ENCODE peak calls at places on chromosome 1, in eight cellular contexts. G is heart left ventricle; R is fibroblast of the aortic adventitia; L is fibroblast of mammary gland; F is breast epithelium; J is esophagus squamous epithelium; O is left ventricle myocardium inferior; V is effector memory CD4-positive, alpha-beta T cell. H is an unnamed sample.

GRCh38 chr1:87051965-87052364 is 137.5 kb downstream of the HS2ST1 start:
- DNase-seq in G (no peak), R (no peak), L (no peak), F (no peak), J (no peak), O (no peak), V (no peak), H (no peak)

GRCh38 chr1:18646091-18646775 is 15.6 kb downstream of the PAX7 start:
- DNase-seq in G (no peak), R (no peak), L (no peak), F (no peak), J (no peak), O (no peak), V (no peak), H (no peak)

GRCh38 chr1:156491151-156491949 is 9.2 kb downstream of the MEF2D start:
- DNase-seq in G (no peak), R (no peak), L (no peak), F (no peak), J (no peak), O (no peak), V (no peak), H (no peak)

GRCh38 chr1:82979593-82980230 is 1019.2 kb downstream of the TTLL7 start:
- DNase-seq in G (no peak), R (no peak), L (no peak), F (no peak), J (no peak), O (no peak), V (no peak), H (no peak)

GRCh38 chr1:38003261-38004250 is 1.8 kb downstream of the FHL3 start:
- DNase-seq in G (no peak), R (peak), L (peak), F (no peak), J (no peak), O (no peak), V (no peak), H (peak)

GRCh38 chr1:32406629-32407111 is 12.4 kb upstream of the BSDC1 start:
- DNase-seq in G (no peak), R (no peak), L (no peak), F (no peak), J (no peak), O (no peak), V (no peak), H (no peak)

GRCh38 chr1:19754482-19754881 is 45.2 kb downstream of the TMCO4 start:
- DNase-seq in G (no peak), R (no peak), L (no peak), F (no peak), J (no peak), O (no peak), V (no peak), H (peak)

GRCh38 chr1:36988741-36989193 is 45.5 kb downstream of the GRIK3 start:
- DNase-seq in G (no peak), R (no peak), L (no peak), F (no peak), J (no peak), O (no peak), V (no peak), H (no peak)

GRCh38 chr1:15684042-15684461 is at the start of gene PLEKHM2:
- DNase-seq in G (peak), R (peak), L (peak), F (no peak), J (no peak), O (peak), V (peak), H (peak)

GRCh38 chr1:50976111-50976889 is 6.3 kb downstream of the CDKN2C start:
- DNase-seq in G (no peak), R (peak), L (no peak), F (no peak), J (no peak), O (no peak), V (no peak), H (no peak)

GRCh38 chr1:41482906-41483895 is 1.3 kb downstream of the EDN2 start:
- DNase-seq in G (no peak), R (no peak), L (no peak), F (no peak), J (no peak), O (peak), V (no peak), H (no peak)

GRCh38 chr1:15420853-15421465 is 11.3 kb downstream of the EFHD2 start:
- DNase-seq in G (no peak), R (no peak), L (no peak), F (no peak), J (no peak), O (no peak), V (no peak), H (no peak)

GRCh38 chr1:110174961-110175360 is 24.7 kb downstream of the SLC6A17 start:
- DNase-seq in G (no peak), R (peak), L (no peak), F (no peak), J (no peak), O (no peak), V (no peak), H (no peak)

GRCh38 chr1:206715552-206716518 is 31.1 kb downstream of the MAPKAPK2 start:
- DNase-seq in G (no peak), R (no peak), L (no peak), F (no peak), J (no peak), O (no peak), V (peak), H (no peak)

GRCh38 chr1:232339077-232339476 is 290.9 kb downstream of the SIPA1L2 start:
- DNase-seq in G (no peak), R (no peak), L (no peak), F (no peak), J (no peak), O (no peak), V (no peak), H (no peak)

GRCh38 chr1:155744711-155745283 is 55.9 kb downstream of the DAP3 start:
- DNase-seq in G (no peak), R (no peak), L (no peak), F (no peak), J (no peak), O (no peak), V (no peak), H (no peak)

GRCh38 chr1:232468249-232468648 is 161.7 kb downstream of the SIPA1L2 start:
- DNase-seq in G (no peak), R (no peak), L (no peak), F (no peak), J (no peak), O (no peak), V (no peak), H (no peak)

GRCh38 chr1:94688646-94689045 is 131.5 kb upstream of the SLC44A3 start:
- DNase-seq in G (no peak), R (no peak), L (no peak), F (no peak), J (no peak), O (no peak), V (no peak), H (no peak)

GRCh38 chr1:15939181-15940109 is 36.5 kb downstream of the ZBTB17 start:
- DNase-seq in G (no peak), R (no peak), L (peak), F (no peak), J (no peak), O (no peak), V (no peak), H (no peak)

GRCh38 chr1:81424056-81424455 is 376.7 kb upstream of the ADGRL2 start:
- DNase-seq in G (no peak), R (peak), L (no peak), F (no peak), J (no peak), O (no peak), V (no peak), H (no peak)

GRCh38 chr1:23556661-23557470 is 2.4 kb downstream of the ID3 start:
- DNase-seq in G (no peak), R (peak), L (peak), F (no peak), J (no peak), O (no peak), V (no peak), H (no peak)

GRCh38 chr1:74317663-74318062 is 82.5 kb downstream of the TNNI3K start:
- DNase-seq in G (no peak), R (no peak), L (no peak), F (no peak), J (no peak), O (no peak), V (no peak), H (no peak)

GRCh38 chr1:244712669-244713068 is 59.7 kb downstream of the DESI2 start:
- DNase-seq in G (no peak), R (no peak), L (no peak), F (no peak), J (no peak), O (no peak), V (no peak), H (no peak)

GRCh38 chr1:85815906-85816305 is 107.7 kb upstream of the ZNHIT6 start:
- DNase-seq in G (no peak), R (peak), L (no peak), F (no peak), J (no peak), O (peak), V (no peak), H (peak)

GRCh38 chr1:66275083-66275482 is 258.9 kb upstream of the SGIP1 start:
- DNase-seq in G (no peak), R (no peak), L (no peak), F (no peak), J (no peak), O (no peak), V (no peak), H (no peak)

GRCh38 chr1:81446006-81446669 is 354.6 kb upstream of the ADGRL2 start:
- DNase-seq in G (peak), R (no peak), L (no peak), F (peak), J (no peak), O (peak), V (no peak), H (no peak)

GRCh38 chr1:85318217-85318616 is 41.8 kb upstream of the BCL10 start:
- DNase-seq in G (no peak), R (no peak), L (no peak), F (no peak), J (no peak), O (no peak), V (no peak), H (no peak)

GRCh38 chr1:26221094-26221493 is 12.9 kb upstream of the CEP85 start:
- DNase-seq in G (no peak), R (no peak), L (peak), F (no peak), J (no peak), O (no peak), V (no peak), H (no peak)

DNA sequence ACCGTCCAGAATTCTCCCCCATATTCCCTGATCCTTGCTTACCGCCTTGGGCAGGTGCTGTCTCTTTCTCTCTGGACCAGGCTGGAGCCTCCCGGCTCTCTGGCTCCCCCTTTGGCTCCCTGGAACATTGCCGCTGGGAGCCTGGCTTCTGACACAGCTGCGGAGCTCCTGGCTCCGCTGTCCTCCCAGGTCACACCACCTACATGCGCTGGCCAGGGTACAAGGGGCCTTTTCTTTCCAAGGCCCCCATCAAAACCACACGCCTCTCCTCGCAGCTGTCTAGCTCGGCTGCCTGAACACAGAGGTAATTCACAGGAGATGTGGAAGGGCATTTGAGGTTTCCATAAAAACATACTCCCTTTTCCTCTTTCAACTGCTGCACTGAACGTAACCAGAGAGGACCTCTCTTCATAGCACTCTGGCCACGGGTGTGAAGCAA is 7.5 kb upstream of the ZNF648 start:
- DNase-seq in G (peak), R (peak), L (peak), F (peak), J (no peak), O (peak), V (no peak), H (no peak)
- H3K4me3 ChIP-seq in G (no peak), R (no peak), L (no peak), F (peak), J (no peak), O (no peak), V (no peak), H (no peak)

DNA sequence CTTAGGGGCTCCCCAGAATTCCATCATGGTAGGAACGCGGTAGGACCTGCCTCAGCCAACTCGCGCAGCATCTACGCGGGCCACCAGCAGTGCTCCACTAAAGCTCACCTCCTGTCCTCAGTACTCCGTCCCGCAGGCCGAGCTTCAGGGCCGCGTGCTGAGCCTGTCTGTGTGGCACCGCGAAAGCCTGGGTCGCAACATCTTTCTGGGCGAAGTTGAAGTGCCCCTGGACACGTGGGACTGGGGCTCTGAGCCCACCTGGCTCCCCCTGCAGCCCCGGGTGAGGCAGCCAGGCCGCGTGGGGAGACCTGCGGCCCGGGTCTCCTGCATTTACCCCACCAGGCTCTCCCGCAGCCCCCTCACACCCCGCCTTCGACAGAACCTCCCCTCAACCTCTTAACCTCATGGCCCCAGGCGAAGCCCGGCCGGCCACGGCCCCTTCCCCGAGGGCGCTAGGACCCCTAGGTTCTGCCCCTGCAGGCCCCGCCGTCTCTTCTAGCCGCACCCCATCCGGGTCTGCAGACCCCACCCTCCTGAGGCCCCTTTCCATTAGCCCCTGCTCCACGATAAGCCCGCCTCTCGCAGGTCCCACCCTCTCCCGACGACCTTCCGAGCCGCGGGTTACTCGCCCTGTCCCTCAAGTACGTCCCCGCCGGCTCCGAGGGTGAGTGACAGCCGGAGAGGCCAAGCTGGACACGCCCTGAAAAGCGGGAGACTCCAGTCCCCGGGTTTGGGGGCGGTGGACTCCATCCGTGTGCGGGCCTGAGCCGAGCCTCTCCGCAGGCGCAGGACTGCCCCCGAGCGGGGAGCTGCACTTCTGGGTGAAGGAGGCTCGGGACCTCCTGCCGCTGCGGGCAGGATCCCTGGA is 9.1 kb downstream of the SYTL1 start:
- DNase-seq in G (peak), R (no peak), L (no peak), F (no peak), J (no peak), O (peak), V (no peak), H (no peak)
- H3K4me3 ChIP-seq in G (peak), R (no peak), L (no peak), F (peak), J (peak), O (peak), V (no peak), H (no peak)

DNA sequence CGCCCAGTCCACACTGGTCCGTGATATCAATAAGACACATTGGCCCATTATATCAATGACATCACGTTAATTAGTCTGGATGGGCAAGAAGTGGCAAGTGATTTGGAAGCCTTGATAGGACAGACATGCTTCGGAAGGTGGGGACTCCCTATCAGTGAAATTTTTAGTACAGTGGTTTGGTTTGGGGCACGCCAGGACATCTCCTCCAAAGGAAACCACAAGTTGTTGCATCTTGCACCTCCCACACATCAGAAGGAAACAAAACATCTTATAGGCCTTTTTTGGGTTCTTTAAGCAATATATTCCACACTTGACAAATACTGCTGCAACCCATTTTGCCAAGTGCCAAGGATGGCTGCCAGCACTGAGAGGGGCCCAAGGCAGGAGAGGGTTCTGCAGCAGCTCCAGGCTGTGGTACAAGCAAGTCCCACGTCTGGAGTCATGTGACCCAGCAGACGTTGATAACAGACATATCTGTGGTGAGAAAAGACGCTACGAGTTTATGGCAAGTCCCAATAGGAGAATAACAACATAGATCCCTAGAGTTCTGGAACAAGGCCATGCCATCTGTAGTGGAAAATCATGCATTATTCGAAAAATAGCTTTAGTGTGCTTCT is 95.3 kb upstream of the DISP3 start:
- DNase-seq in G (no peak), R (no peak), L (no peak), F (no peak), J (no peak), O (no peak), V (no peak), H (no peak)
- H3K4me3 ChIP-seq in G (no peak), R (no peak), L (no peak), F (no peak), J (no peak), O (no peak), V (no peak), H (no peak)

GRCh38 chr1:167629681-167630567 is at the start of gene RCSD1:
- DNase-seq in G (peak), R (no peak), L (no peak), F (no peak), J (no peak), O (peak), V (peak), H (peak)
- H3K4me3 ChIP-seq in G (peak), R (peak), L (peak), F (peak), J (peak), O (peak), V (peak), H (peak)

GRCh38 chr1:154344977-154345837 is 19.9 kb downstream of the ATP8B2 start:
- DNase-seq in G (no peak), R (peak), L (peak), F (no peak), J (no peak), O (no peak), V (peak), H (no peak)
- H3K4me3 ChIP-seq in G (no peak), R (no peak), L (no peak), F (no peak), J (no peak), O (no peak), V (peak), H (no peak)

H was measured in aorta.